ENCODE peak calls at places on chromosomes 7 and 10, in ten cellular contexts. P is MM.1S, A is fibroblast of lung, U is spleen, V is pancreas, O is H9, K is tibial artery, Q is ovary, F is lower lobe of right lung, Y is transverse colon. L is an unnamed sample. For H3K4me1, the result is how much of the 10 kb centered on the place peaks cover.

GRCh38 chr10:68208424-68209042 is 23.4 kb downstream of the ATOH7 start:
- DNase-seq in P (peak), F (no peak), V (peak), Y (peak), A (peak), O (peak), K (no peak), Q (peak), U (no peak), L (no peak)

GRCh38 chr10:62082729-62083412 is 181.4 kb downstream of the ARID5B start:
- DNase-seq in Y (peak), P (no peak), O (no peak), Q (no peak), K (no peak), U (no peak), A (peak), F (no peak), V (no peak), L (no peak)

GRCh38 chr7:19442016-19442785 is 266.6 kb downstream of the POLR1F start:
- DNase-seq in O (peak), Y (no peak), U (no peak), A (peak), K (no peak), V (no peak), F (no peak), Q (no peak), P (no peak), L (no peak)

GRCh38 chr7:74575811-74576210 is 81.7 kb upstream of the GTF2I start:
- DNase-seq in K (no peak), Q (no peak), U (no peak), Y (no peak), F (no peak), A (no peak), O (no peak), V (no peak), P (no peak), L (no peak)

GRCh38 chr10:308572-309085 is 173.4 kb downstream of the ZMYND11 start:
- DNase-seq in F (no peak), A (no peak), Q (no peak), Y (peak), V (peak), K (no peak), O (no peak), P (no peak), U (peak), L (no peak)

GRCh38 chr7:32879460-32879859 is 12.1 kb downstream of the KBTBD2 start:
- DNase-seq in K (no peak), U (no peak), A (no peak), V (no peak), Q (no peak), P (no peak), F (no peak), Y (no peak), O (no peak), L (no peak)

GRCh38 chr7:135467207-135467711 is 42.6 kb downstream of the CNOT4 start:
- DNase-seq in Q (no peak), A (peak), F (no peak), U (no peak), P (no peak), K (no peak), V (peak), O (no peak), Y (no peak), L (no peak)

GRCh38 chr10:68601490-68602265 is 41.5 kb downstream of the TET1 start:
- DNase-seq in A (no peak), F (no peak), O (no peak), Y (no peak), U (no peak), P (peak), V (no peak), Q (no peak), K (no peak), L (no peak)

GRCh38 chr10:5560142-5560843 is 35.5 kb downstream of the CALML3 start:
- DNase-seq in O (no peak), Q (peak), A (no peak), V (no peak), F (no peak), U (peak), P (no peak), K (no peak), Y (no peak), L (no peak)

GRCh38 chr7:908159-908918 is 32.0 kb downstream of the GET4 start:
- DNase-seq in O (no peak), P (no peak), K (no peak), F (no peak), Q (no peak), A (no peak), U (no peak), Y (no peak), V (no peak), L (no peak)

GRCh38 chr10:128892005-128892404 is 575.0 kb upstream of the MGMT start:
- DNase-seq in Y (no peak), Q (no peak), A (no peak), P (no peak), V (no peak), U (no peak), F (no peak), O (no peak), K (no peak), L (no peak)

GRCh38 chr10:3136763-3137611 is 35.6 kb downstream of the PITRM1 start:
- DNase-seq in K (peak), V (no peak), A (peak), P (no peak), O (no peak), Q (peak), Y (peak), U (peak), F (no peak), L (peak)

GRCh38 chr7:119935418-119936025 is 337.5 kb upstream of the KCND2 start:
- DNase-seq in Q (no peak), K (no peak), P (peak), F (no peak), Y (no peak), V (no peak), O (no peak), A (peak), U (no peak), L (no peak)

GRCh38 chr10:11646450-11646849 is 35.0 kb upstream of the USP6NL start:
- DNase-seq in F (no peak), P (peak), Y (no peak), U (peak), K (no peak), V (no peak), A (no peak), O (no peak), Q (no peak), L (no peak)

GRCh38 chr7:114921636-114922150 is at the start of gene MDFIC:
- DNase-seq in U (peak), O (peak), F (peak), K (no peak), Q (peak), A (no peak), V (peak), P (no peak), Y (peak), L (no peak)

GRCh38 chr10:128979405-128979804 is 487.6 kb upstream of the MGMT start:
- DNase-seq in F (no peak), P (no peak), O (no peak), V (no peak), Y (no peak), K (no peak), Q (no peak), U (peak), A (no peak), L (no peak)

GRCh38 chr10:99832439-99832838 is 50.0 kb downstream of the ABCC2 start:
- DNase-seq in Y (no peak), P (no peak), V (no peak), A (no peak), K (no peak), O (no peak), F (no peak), U (no peak), Q (no peak), L (no peak)

GRCh38 chr7:105975770-105976428 is 12.8 kb downstream of the CDHR3 start:
- DNase-seq in U (no peak), K (no peak), F (no peak), Y (no peak), O (no peak), V (no peak), P (no peak), A (no peak), Q (no peak), L (no peak)

GRCh38 chr7:143884978-143885559 is 16.9 kb downstream of the TCAF1 start:
- DNase-seq in U (peak), Y (no peak), P (no peak), F (no peak), K (no peak), A (peak), V (no peak), O (peak), Q (peak), L (peak)

GRCh38 chr7:45923290-45923689 is 2.2 kb upstream of the IGFBP3 start:
- DNase-seq in U (peak), P (peak), K (peak), A (peak), V (peak), Q (peak), O (peak), F (peak), Y (peak), L (peak)

GRCh38 chr7:22356010-22356854 is 722 bp downstream of the RAPGEF5 start:
- DNase-seq in Q (no peak), U (peak), V (peak), F (peak), A (no peak), K (no peak), P (peak), O (peak), Y (peak), L (no peak)

GRCh38 chr10:95756796-95757657 is 1.1 kb downstream of the ENTPD1 start:
- DNase-seq in O (no peak), Y (no peak), F (no peak), Q (no peak), P (no peak), V (no peak), U (no peak), A (no peak), K (no peak), L (no peak)

GRCh38 chr7:73746378-73746777 is 7.8 kb upstream of the ABHD11 start:
- DNase-seq in Q (no peak), U (no peak), Y (no peak), K (no peak), A (no peak), O (no peak), F (no peak), V (peak), P (no peak), L (no peak)

GRCh38 chr10:50405733-50406132 is 154.4 kb upstream of the ASAH2 start:
- DNase-seq in F (no peak), K (no peak), A (no peak), P (no peak), V (no peak), Q (no peak), U (no peak), O (no peak), Y (no peak), L (no peak)

GRCh38 chr7:29360633-29361625 is 166.4 kb downstream of the CHN2 start:
- DNase-seq in K (no peak), A (no peak), U (no peak), Q (no peak), Y (no peak), V (no peak), O (no peak), P (no peak), F (no peak), L (no peak)

DNA sequence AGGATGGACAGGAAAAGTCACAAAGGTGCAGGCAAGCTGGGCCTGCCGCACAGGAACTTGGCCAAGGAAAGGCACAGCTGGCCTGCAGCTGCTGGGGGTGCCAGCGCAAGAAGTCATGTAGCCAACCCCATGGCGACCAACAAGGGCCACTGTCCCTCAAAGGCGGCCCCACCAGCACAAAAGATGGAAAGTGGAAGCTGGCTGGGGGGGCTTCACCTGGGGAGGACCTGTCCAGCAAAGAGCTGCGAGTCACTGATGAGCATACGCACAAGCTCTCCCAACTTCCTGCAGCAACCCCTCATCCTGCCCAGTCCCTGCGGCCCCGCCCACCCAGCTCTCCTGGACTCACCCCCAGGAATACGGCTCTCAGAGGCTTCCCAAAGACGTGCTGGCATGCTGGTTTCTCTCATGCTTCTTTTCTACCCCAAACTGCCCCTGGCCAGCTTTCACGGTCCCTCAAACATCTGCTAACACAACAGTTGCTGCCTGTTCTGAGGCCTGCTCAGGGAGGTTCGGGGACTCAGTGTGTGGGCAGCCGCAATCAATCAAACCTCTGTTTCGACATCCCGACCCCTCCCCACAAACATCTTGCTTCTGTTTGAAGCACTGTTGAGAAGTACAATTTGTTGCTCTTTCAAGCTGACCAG is 67.6 kb downstream of the FAM53B start:
- DNase-seq in F (peak), Y (no peak), U (no peak), P (no peak), K (no peak), Q (no peak), O (no peak), V (no peak), A (no peak), L (peak)
- H3K4me1 ChIP-seq in F (half or more), Y (under half), U (half or more), P (under half), K (under half), Q (under half), O (under half), V (under half), A (under half), L (half or more)

GRCh38 chr10:14669576-14669975 is 105.1 kb downstream of the FAM107B start:
- DNase-seq in K (no peak), U (no peak), O (no peak), P (no peak), Y (no peak), Q (no peak), V (no peak), A (no peak), F (no peak), L (no peak)

GRCh38 chr10:14667748-14668147 is 106.9 kb downstream of the FAM107B start:
- DNase-seq in F (no peak), Y (no peak), V (no peak), Q (no peak), K (no peak), U (no peak), O (no peak), A (no peak), P (no peak), L (no peak)

GRCh38 chr10:14665304-14665703 is 109.4 kb downstream of the FAM107B start:
- DNase-seq in O (no peak), Y (no peak), U (no peak), V (peak), Q (no peak), A (peak), K (no peak), F (no peak), P (no peak), L (no peak)

GRCh38 chr10:14665865-14666857 is 108.5 kb downstream of the FAM107B start:
- DNase-seq in P (no peak), K (no peak), U (no peak), O (no peak), F (no peak), A (no peak), V (no peak), Y (no peak), Q (no peak), L (no peak)

GRCh38 chr10:14667270-14667669 is 107.4 kb downstream of the FAM107B start:
- DNase-seq in O (no peak), U (no peak), V (no peak), Y (no peak), K (no peak), A (no peak), F (no peak), P (no peak), Q (no peak), L (no peak)
- TF ChIP-seq CTCF in O (no peak), U (no peak), V (no peak), Y (no peak), K (no peak), A (no peak), F (no peak), P (no peak), Q (no peak), L (no peak)

GRCh38 chr7:55052726-55053431 is 34.1 kb downstream of the EGFR start:
- DNase-seq in Q (no peak), U (no peak), K (no peak), O (no peak), V (no peak), F (no peak), Y (no peak), A (no peak), P (no peak), L (no peak)
- H3K4me1 ChIP-seq in Q (under half), U (under half), K (half or more), O (under half), V (under half), F (under half), Y (under half), A (under half), P (under half), L (half or more)

GRCh38 chr10:78876449-78876848 is 192.3 kb upstream of the ZMIZ1 start:
- DNase-seq in P (no peak), Y (no peak), U (no peak), K (no peak), O (no peak), A (no peak), F (no peak), Q (no peak), V (no peak), L (no peak)

GRCh38 chr10:78875932-78876331 is 192.8 kb upstream of the ZMIZ1 start:
- DNase-seq in Y (no peak), K (no peak), Q (no peak), U (no peak), P (no peak), O (no peak), F (no peak), A (no peak), V (no peak), L (no peak)

GRCh38 chr10:78875331-78875877 is 193.4 kb upstream of the ZMIZ1 start:
- DNase-seq in A (no peak), O (no peak), V (no peak), Y (no peak), P (no peak), F (no peak), U (no peak), Q (no peak), K (no peak), L (no peak)

DNA sequence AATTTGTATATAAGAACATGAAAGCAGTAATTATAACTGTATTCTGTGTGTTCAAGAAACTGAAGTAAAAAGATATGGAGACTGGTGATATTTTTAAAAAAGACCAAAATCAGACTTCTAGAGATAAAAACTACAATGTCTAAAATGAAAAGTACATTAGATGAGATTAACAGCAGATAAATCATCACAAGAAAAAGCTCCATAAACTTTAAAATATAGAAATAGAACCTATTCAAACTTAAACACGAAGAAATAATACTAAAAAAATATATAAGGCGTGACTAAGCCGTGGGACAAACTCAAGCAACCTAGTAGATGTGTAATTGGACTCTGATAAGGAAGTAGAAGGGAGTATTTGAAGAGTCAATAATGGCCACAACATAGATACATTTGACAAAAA is 189.1 kb upstream of the ZMIZ1 start:
- DNase-seq in K (no peak), A (no peak), P (no peak), F (no peak), O (no peak), Y (no peak), U (no peak), V (no peak), Q (no peak), L (no peak)
- TF ChIP-seq CTCF in K (no peak), A (no peak), P (no peak), F (no peak), O (no peak), Y (no peak), U (no peak), V (no peak), Q (no peak), L (no peak)

DNA sequence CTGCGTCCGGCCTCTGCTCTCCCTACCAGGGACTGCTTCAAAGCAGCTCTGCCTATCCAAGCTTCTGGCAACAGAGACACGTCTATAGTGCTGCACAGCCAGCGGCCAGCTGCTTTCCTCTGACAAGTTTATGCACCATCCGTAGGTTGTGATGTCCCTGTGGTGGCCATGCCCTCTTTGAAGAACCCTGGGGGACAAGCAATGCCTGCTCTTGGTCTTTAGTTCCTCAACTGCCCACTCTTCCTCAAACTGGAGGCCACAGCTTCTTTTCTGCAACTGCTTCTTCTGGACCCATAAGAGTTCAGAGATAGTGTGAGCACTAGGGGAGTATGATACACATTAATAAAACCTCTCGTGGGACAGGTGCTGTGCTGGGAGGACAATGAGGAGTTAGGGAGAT is 165.0 kb downstream of the ELMO1 start:
- DNase-seq in A (no peak), U (no peak), Q (no peak), K (no peak), Y (no peak), P (no peak), F (no peak), O (no peak), V (no peak), L (no peak)
- H3K4me1 ChIP-seq in A (under half), U (under half), Q (under half), K (under half), Y (under half), P (under half), F (half or more), O (under half), V (under half), L (half or more)

GRCh38 chr10:84076540-84077195 is 62.6 kb upstream of the GHITM start:
- DNase-seq in Y (no peak), P (no peak), V (no peak), U (no peak), O (peak), A (no peak), Q (no peak), F (no peak), K (no peak), L (no peak)
- TF ChIP-seq CTCF in Y (no peak), P (no peak), V (no peak), U (no peak), O (peak), A (peak), Q (no peak), F (no peak), K (no peak), L (peak)

GRCh38 chr10:104328916-104329710 is 9.2 kb downstream of the ITPRIP start:
- DNase-seq in K (peak), A (peak), O (peak), P (no peak), Q (peak), F (peak), V (no peak), U (peak), Y (no peak), L (no peak)

GRCh38 chr10:104327745-104328635 is 10.3 kb downstream of the ITPRIP start:
- DNase-seq in U (peak), V (no peak), A (peak), K (no peak), Y (no peak), Q (peak), O (peak), P (no peak), F (peak), L (no peak)

GRCh38 chr10:104325436-104326430 is 12.5 kb downstream of the ITPRIP start:
- DNase-seq in Y (no peak), P (no peak), K (peak), V (no peak), A (no peak), U (peak), O (no peak), Q (no peak), F (peak), L (peak)

GRCh38 chr10:104328636-104328915 is 9.7 kb downstream of the ITPRIP start:
- DNase-seq in F (no peak), A (no peak), K (no peak), V (no peak), P (no peak), U (no peak), Y (no peak), Q (peak), O (no peak), L (no peak)

DNA sequence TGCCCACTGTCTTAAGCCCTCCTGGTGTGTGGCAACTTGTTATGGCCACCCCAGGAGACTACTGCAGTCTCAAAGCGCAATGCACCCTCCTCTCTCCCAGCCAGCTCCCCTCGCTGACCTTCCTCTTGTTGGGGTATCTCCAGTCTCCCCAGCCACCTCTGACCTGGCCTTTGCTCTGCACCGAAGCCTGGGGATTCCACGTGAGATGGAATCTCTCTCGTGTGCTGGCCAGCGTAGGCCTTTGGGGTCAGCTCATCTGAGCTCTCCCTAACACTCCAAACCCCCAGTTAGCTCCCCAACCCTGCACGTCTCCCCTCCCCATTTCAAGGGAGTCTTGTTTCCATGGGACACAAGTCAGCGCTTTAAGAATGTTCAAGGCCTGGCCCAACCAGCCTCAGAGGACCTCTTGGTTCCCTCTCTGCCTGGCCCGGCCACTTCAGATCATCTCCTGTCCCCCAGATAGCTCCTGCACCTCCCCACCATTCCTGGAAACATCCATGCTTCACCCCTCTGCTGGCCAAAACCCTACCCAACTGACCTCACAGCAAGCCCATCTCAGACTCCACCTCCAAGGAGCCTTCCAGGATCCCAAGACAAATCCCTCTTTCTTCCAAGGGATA is 11.2 kb downstream of the ITPRIP start:
- DNase-seq in V (no peak), Y (no peak), K (no peak), O (no peak), F (no peak), P (no peak), Q (no peak), A (peak), U (peak), L (no peak)
- H3K4me1 ChIP-seq in V (under half), Y (half or more), K (half or more), O (under half), F (half or more), P (under half), Q (half or more), A (half or more), U (half or more), L (half or more)

L was measured in left ventricle myocardium inferior.